ENCODE peak calls at places on chromosome 14, in eight cellular contexts. M is AG04450, U is tibial artery, J is fibroblast of mammary gland, P is lung, A is adrenal gland, X is foreskin fibroblast, S is A549. V is an unnamed sample.

GRCh38 chr14:103686831-103687485 is 28.3 kb downstream of the XRCC3 start:
- DNase-seq in M (no peak), U (no peak), J (no peak), P (no peak), A (no peak), X (no peak), S (no peak), V (peak)

GRCh38 chr14:104601786-104602185 is 2.8 kb downstream of the TMEM179 start:
- DNase-seq in M (no peak), U (no peak), J (peak), P (no peak), A (peak), X (peak), S (peak), V (peak)

GRCh38 chr14:20679907-20680306 is 4.5 kb upstream of the RNASE4 start:
- DNase-seq in M (no peak), U (no peak), J (peak), P (peak), A (peak), X (peak), S (peak), V (peak)

GRCh38 chr14:105064721-105065143 is 498 bp downstream of the GPR132 start:
- DNase-seq in M (no peak), U (no peak), J (peak), P (no peak), A (no peak), X (peak), S (no peak), V (no peak)

GRCh38 chr14:102513899-102514772 is 4.6 kb upstream of the ANKRD9 start:
- DNase-seq in M (no peak), U (no peak), J (no peak), P (no peak), A (no peak), X (no peak), S (no peak), V (no peak)

GRCh38 chr14:69573205-69573840 is 1.3 kb downstream of the CCDC177 start:
- DNase-seq in M (no peak), U (no peak), J (no peak), P (no peak), A (no peak), X (peak), S (peak), V (no peak)

GRCh38 chr14:64444984-64445845 is 20.1 kb upstream of the AKAP5 start:
- DNase-seq in M (peak), U (no peak), J (peak), P (no peak), A (peak), X (peak), S (peak), V (peak)

GRCh38 chr14:42140831-42141279 is 534.2 kb downstream of the LRFN5 start:
- DNase-seq in M (peak), U (no peak), J (peak), P (no peak), A (no peak), X (peak), S (peak), V (peak)

GRCh38 chr14:65208548-65208947 is 106.2 kb upstream of the MAX start:
- DNase-seq in M (no peak), U (no peak), J (no peak), P (no peak), A (peak), X (no peak), S (no peak), V (no peak)

GRCh38 chr14:62364161-62364560 is 601.9 kb downstream of the SNAPC1 start:
- DNase-seq in M (no peak), U (no peak), J (no peak), P (no peak), A (no peak), X (no peak), S (no peak), V (no peak)

DNA sequence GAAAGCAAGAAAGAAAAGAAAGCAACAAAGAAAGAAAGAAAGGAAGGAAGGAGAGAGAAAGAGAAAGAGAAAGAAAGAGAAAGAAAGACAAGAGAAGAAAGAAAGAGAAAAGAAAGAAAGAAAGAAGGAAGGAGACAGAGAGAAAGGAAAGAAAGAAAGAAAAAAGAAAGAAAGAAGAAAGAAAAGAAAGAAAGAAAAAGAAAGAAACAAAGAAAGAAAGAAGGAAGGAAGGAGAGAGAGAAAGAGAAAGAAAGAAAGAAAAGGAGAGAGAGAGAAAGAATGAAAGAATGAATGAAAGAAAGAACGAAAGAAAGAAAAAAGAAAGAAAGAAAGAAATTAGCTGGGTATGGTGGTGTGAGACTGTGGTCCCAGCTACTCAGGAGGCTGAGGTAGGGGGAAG is 400.1 kb upstream of the MDGA2 start:
- DNase-seq in M (no peak), U (no peak), J (no peak), P (no peak), A (no peak), X (no peak), S (no peak), V (no peak)
- TF ChIP-seq CTCF in M (no peak), U (no peak), J (no peak), P (no peak), A (no peak), X (no peak), S (no peak), V (no peak)

DNA sequence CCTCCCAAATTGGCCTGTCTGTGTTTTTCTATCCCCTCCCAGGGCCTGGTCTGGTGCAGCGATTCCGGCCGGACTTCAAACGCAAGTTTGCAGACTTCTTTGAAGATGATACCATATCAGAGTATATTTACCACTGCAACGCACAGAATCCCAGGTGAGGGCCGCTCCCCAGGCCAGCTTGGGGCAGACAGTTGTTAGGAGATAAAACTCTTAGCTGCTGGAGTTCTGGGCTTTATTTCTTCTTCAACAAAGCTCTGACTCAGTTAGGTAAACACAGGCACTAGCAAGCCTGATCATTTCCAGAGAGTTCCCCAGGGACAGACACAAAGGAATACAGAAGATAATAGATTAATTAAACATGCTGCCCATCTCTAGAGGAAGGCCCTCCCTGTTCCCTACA is 8.3 kb downstream of the ABHD4 start:
- DNase-seq in M (no peak), U (no peak), J (peak), P (no peak), A (no peak), X (peak), S (peak), V (no peak)
- H3K4me3 ChIP-seq in M (no peak), U (no peak), J (no peak), P (no peak), A (no peak), X (no peak), S (no peak), V (no peak)

DNA sequence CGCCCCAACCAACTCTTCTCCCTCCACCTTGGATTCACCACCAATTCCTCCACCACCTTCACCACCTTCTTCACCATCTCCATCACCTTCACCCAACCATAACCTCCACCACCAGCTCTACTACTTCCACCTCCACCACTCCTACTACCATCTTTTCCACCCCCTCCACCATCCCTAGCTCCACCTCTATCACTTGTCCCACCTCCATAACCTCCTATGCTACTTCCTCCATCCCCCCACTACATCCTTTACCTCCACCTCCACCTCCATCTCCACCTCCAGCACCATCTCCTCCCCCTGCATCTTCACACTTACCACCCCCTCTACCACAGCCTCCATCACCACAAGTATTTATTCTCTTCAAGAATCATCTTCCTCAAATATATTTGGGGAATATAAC is 254.9 kb upstream of the EGLN3 start:
- DNase-seq in M (no peak), U (no peak), J (no peak), P (no peak), A (no peak), X (no peak), S (no peak), V (no peak)
- TF ChIP-seq CTCF in M (no peak), U (no peak), J (no peak), P (no peak), A (no peak), X (no peak), S (no peak), V (no peak)

DNA sequence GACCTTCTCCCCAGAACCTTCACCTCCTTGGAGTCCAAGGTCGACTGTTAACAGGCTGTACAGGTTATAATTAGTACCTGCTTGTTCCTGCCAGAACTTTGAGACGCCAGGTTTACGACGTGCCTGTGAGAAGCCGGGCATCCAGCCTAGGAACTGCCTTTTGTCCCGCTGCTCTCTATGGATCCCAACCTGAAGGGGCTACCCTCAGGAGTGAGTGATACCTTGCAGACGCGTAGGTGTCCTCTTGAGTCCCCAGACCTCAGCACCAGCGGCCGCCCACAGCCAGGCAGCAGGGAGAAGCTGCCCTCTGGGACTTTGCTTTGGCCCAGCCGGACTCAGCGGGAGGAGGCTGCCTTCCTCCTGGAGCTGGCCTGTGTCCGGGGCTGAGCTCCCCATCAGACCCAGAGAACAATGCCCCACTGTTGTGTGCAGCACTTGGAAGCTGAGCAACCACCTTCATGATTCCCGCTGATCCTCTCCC is 16.2 kb downstream of the SYNE3 start:
- DNase-seq in M (no peak), U (peak), J (no peak), P (no peak), A (no peak), X (no peak), S (no peak), V (no peak)
- H3K4me3 ChIP-seq in M (no peak), U (no peak), J (no peak), P (no peak), A (no peak), X (no peak), S (no peak), V (no peak)

GRCh38 chr14:92959761-92960680 is 37.1 kb downstream of the CHGA start:
- DNase-seq in M (no peak), U (no peak), J (no peak), P (no peak), A (no peak), X (no peak), S (no peak), V (no peak)
- TF ChIP-seq CTCF in M (no peak), U (no peak), J (no peak), P (no peak), A (no peak), X (no peak), S (no peak), V (no peak)

DNA sequence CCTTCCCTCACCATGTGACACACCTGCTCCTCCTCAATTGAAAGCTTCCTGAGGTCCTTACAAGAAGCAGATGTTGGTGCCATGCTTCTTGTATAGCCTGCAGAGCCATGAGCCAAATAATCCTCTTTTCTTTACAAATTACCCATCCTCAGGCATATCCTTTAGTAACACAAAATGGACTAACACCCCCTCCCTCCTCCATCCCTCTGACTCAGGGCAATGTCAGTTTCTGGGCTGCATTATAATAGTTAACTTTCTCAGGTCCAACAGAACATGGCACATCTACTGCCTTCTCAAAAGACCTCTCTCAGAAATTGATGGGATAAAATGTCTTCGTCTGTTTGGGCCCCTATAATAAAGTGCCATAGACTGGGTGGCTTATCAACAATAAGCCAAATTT is 287.0 kb downstream of the DPF3 start:
- DNase-seq in M (no peak), U (no peak), J (peak), P (no peak), A (no peak), X (peak), S (no peak), V (no peak)
- H3K4me3 ChIP-seq in M (no peak), U (no peak), J (no peak), P (no peak), A (no peak), X (no peak), S (no peak), V (no peak)

DNA sequence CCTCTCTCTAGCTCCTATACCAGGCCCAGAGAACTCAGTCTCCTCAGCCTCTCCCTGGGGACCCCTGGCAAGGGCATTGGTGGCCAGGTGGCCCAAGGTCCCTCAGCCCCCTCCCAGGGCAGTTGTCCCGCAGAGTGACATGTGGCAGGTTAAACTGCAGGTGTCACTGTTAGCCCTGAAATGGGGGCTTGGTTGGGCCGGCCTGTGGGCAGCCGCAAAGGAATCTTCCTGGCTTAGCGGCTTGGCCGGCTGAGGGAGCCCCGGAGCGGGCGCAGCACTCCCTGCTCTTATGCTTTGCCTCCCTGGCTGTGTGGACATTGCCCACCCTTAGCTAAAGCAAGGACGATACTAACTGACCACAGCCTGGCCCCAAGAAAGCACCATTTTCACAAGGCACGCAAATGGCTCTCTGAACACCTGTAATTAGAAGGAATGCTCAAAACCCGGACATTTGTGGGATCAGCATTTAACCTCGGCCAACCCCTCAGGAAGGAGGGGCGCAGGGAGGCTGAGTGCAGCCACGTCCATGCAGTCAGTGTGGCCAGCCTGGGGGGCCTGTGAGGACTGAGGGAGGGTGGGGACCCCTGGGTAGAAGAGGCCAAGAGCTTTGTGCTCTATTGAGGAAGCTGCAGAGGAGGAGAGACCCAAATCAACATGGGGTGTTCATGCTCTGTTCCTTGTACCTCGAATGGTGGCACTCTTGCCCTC is 82.2 kb downstream of the PAPOLA start:
- DNase-seq in M (no peak), U (no peak), J (peak), P (peak), A (peak), X (peak), S (peak), V (no peak)
- TF ChIP-seq CTCF in M (peak), U (no peak), J (peak), P (peak), A (peak), X (no peak), S (peak), V (peak)